ENCODE peak calls at places on chromosomes 7 and 10, in seven cellular contexts. U, Z, J, G, D, Y and F are unnamed samples.

GRCh38 chr7:40301486-40302065 is 166.8 kb downstream of the SUGCT start:
- DNase-seq in G (no peak), Z (no peak), Y (no peak), U (peak; percentile 50), D (peak; percentile 53), J (no peak), F (no peak)

GRCh38 chr7:133513608-133514007 is 260.7 kb downstream of the EXOC4 start:
- DNase-seq in J (no peak), Z (no peak), Y (no peak), D (no peak), U (peak; percentile 83), G (no peak), F (no peak)

GRCh38 chr7:45185028-45185863 is 27.7 kb downstream of the RAMP3 start:
- DNase-seq in Z (no peak), G (no peak), Y (no peak), D (no peak), U (no peak), J (no peak), F (no peak)

GRCh38 chr7:151086802-151087246 is 549 bp downstream of the AGAP3 start:
- DNase-seq in G (no peak), U (no peak), J (no peak), D (peak; percentile 37), Y (no peak), Z (peak; percentile 52), F (no peak)

GRCh38 chr7:122136639-122137253 is 7.3 kb downstream of the AASS start:
- DNase-seq in Z (no peak), Y (no peak), G (no peak), D (no peak), U (peak; percentile 18), J (no peak), F (no peak)

GRCh38 chr10:69222157-69223027 is 2.3 kb downstream of the HKDC1 start:
- DNase-seq in U (peak; percentile 67), G (no peak), Y (peak; percentile 73), D (peak; percentile 60), Z (peak; percentile 44), J (peak; percentile 62), F (peak; percentile 29)

GRCh38 chr10:60000747-60001146 is 94.4 kb upstream of the CCDC6 start:
- DNase-seq in G (no peak), J (no peak), D (no peak), Z (no peak), Y (no peak), U (no peak), F (no peak)

GRCh38 chr7:22219036-22219435 is 137.9 kb downstream of the RAPGEF5 start:
- DNase-seq in D (no peak), G (no peak), Y (peak; percentile 87), J (no peak), Z (no peak), U (no peak), F (no peak)

GRCh38 chr10:3203198-3203597 is 30.6 kb upstream of the PITRM1 start:
- DNase-seq in U (no peak), D (no peak), Z (no peak), J (no peak), Y (no peak), G (no peak), F (no peak)

GRCh38 chr10:110864662-110865140 is 7.0 kb upstream of the PDCD4 start:
- DNase-seq in J (no peak), D (no peak), G (no peak), Y (no peak), U (no peak), Z (no peak), F (no peak)

GRCh38 chr10:76382381-76382851 is 951.0 kb downstream of the LRMDA start:
- DNase-seq in Y (no peak), Z (no peak), G (no peak), J (no peak), U (peak; percentile 49), D (no peak), F (no peak)

GRCh38 chr10:12438914-12439692 is 89.8 kb downstream of the CAMK1D start:
- DNase-seq in Y (no peak), J (no peak), D (no peak), U (no peak), Z (no peak), G (no peak), F (no peak)

GRCh38 chr10:128035557-128035973 is 90.7 kb downstream of the MKI67 start:
- DNase-seq in Y (peak; percentile 30), G (peak; percentile 27), Z (peak; percentile 55), U (no peak), D (peak; percentile 49), J (peak; percentile 27), F (peak; percentile 45)

GRCh38 chr7:135678612-135679575 is 16.6 kb downstream of the STMP1 start:
- DNase-seq in Z (peak; percentile 69), D (peak; percentile 94), G (peak; percentile 55), U (peak; percentile 86), Y (peak; percentile 55), J (peak; percentile 77), F (peak; percentile 63)

GRCh38 chr7:29442146-29442545 is 121.5 kb upstream of the PRR15 start:
- DNase-seq in Z (no peak), U (no peak), Y (no peak), J (no peak), D (no peak), G (no peak), F (no peak)

GRCh38 chr10:129960493-129961273 is 3.4 kb downstream of the EBF3 start:
- DNase-seq in J (no peak), Z (no peak), G (no peak), Y (no peak), U (no peak), D (no peak), F (no peak)

GRCh38 chr7:7793249-7793648 is 74.8 kb upstream of the RPA3 start:
- DNase-seq in U (no peak), G (no peak), D (no peak), Y (no peak), Z (no peak), J (no peak), F (no peak)

DNA sequence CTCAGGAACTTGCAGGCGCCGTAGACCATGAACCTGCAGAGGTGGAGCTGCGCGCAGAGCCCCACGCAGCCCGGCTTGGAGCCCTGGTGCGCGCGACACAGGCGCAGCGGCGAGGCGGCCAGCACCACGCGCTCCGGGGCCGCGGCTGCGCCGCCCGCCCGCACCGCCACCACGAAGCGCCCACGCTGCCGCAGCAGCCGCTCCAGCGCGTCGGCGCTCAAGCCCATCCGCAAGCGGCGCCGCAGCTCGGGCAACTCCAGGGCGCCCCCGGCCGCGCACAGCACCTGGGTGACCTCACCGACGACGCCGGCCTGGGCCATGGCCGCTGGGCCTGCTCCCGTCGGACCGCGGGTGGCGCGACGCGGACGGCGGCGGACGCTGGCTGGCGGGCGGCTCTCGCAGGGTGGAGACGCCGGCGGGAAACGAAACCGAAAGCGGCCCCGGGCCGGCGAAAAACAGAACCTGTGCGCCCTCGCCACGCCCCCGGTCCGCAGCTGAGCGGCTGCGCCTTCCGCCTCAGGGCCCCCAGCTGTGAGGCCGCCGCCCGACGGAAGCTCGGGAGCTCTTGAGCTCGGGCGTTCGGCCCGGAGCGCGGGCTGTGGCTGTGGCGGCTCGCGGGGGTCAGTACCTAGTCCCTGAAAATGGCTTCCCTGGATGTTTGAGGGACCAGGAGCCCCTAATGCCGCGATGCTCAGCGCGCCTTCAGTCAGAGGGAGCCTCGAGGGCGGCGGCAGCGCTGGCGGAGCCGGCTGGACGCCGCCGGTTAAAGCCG is at the start of gene PARP12:
- DNase-seq in Z (peak; percentile 90), Y (peak; percentile 85), D (peak; percentile 91), J (peak; percentile 82), G (peak; percentile 89), U (peak; percentile 77), F (peak; percentile 89)
- TF ChIP-seq POLR2A in Z (peak; percentile 48), Y (peak; percentile 64), D (no peak), J (peak; percentile 54), G (peak; percentile 47), U (peak; percentile 52), F (peak; percentile 82)

DNA sequence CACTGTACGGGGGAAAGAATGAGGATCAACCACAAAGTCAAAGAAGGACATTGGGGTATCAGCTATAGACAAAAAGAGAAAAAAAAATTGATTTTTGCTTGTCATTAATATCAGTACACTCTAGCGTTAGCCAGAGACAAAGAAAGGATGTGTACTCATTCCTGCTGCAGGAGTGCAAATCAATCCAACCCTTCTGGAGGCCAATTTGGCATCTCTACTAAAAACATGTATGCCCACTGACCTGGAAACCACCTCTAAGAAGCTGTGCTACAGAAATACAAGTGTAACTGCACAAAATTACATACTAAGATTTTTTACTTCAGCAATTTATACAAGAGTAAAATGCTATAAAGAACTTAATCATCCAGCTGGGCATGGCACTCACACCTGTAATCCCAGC is 13.6 kb downstream of the NSMCE4A start:
- DNase-seq in U (no peak), Z (no peak), J (no peak), Y (peak; percentile 82), G (no peak), D (no peak), F (no peak)
- H3K36me3 ChIP-seq in U (peaks cover 9% of the 10 kb centered on the region), Z (no peaks in the 10 kb centered on the region), J (peaks cover under 1% of the 10 kb centered on the region), Y (peaks cover 7% of the 10 kb centered on the region), G (no peaks in the 10 kb centered on the region), D (peaks cover 14% of the 10 kb centered on the region), F (peaks cover 11% of the 10 kb centered on the region)

GRCh38 chr10:124734311-124735166 is 9.6 kb downstream of the FAM53B start:
- DNase-seq in D (no peak), U (no peak), Y (no peak), J (no peak), G (no peak), Z (no peak), F (no peak)

GRCh38 chr10:124733566-124734245 is 10.5 kb downstream of the FAM53B start:
- DNase-seq in J (no peak), Z (no peak), G (no peak), D (peak; percentile 69), Y (no peak), U (no peak), F (no peak)

GRCh38 chr10:124737221-124737620 is 7.0 kb downstream of the FAM53B start:
- DNase-seq in U (no peak), Y (no peak), Z (no peak), J (no peak), G (no peak), D (peak; percentile 52), F (no peak)

GRCh38 chr10:124736491-124737136 is 7.6 kb downstream of the FAM53B start:
- DNase-seq in J (peak; percentile 60), U (peak; percentile 82), Z (peak; percentile 88), G (peak; percentile 86), Y (peak; percentile 28), D (peak; percentile 98), F (peak; percentile 81)

DNA sequence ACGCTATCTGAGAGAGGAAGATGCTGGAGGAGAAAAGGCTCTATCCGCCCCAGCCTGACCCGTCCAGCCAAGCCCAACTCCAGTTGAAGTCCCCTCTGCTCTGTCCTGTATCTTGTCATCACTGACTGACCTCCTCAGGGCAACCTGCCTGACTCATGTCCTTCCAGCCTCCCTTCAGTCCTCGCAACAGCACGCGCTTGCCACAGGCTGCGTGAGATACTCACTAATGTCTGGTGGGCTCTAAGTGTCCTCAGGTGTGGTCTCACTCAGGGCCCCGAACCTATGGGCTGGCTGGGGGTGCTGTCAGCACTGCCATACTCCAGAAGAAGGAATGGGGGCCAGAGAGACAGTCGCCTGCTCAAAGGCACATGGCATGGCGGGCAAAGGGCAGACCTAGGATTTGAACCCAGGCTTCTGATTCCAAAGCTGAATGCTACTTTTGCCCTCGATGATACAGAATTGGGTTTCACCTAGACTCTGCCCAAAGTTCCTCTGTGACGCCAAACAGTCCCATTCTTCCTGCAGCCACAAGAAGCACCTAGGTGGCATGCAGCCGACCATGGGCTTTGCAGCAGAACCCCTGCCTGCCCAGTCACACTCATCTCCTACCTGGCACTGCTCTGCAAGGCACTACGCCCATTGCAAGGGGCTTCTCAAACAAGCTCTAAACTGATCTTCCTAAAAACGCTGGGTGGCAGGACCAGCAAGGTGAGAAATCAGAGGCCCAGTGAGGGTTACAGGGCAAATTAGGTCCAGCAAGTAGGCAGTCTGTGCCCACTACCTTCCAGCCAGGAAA is 8.5 kb downstream of the FAM53B start:
- DNase-seq in Z (no peak), J (no peak), Y (no peak), D (no peak), U (no peak), G (no peak), F (no peak)
- H3K4me1 ChIP-seq in Z (peaks cover 85% of the 10 kb centered on the region), J (peaks cover 18% of the 10 kb centered on the region), Y (peaks cover 11% of the 10 kb centered on the region), D (peaks cover 100% of the 10 kb centered on the region), U (peaks cover 20% of the 10 kb centered on the region), G (peaks cover 59% of the 10 kb centered on the region), F (peaks cover 58% of the 10 kb centered on the region)

GRCh38 chr10:131915990-131916766 is 15.4 kb downstream of the PPP2R2D start:
- DNase-seq in J (no peak), U (no peak), D (no peak), Y (no peak), Z (no peak), G (no peak), F (no peak)
- TF ChIP-seq POLR2A in J (no peak), U (no peak), D (no peak), Y (no peak), Z (no peak), G (no peak), F (no peak)